ENCODE peak calls at places on chromosomes 6 and 20, in ten cellular contexts. One of them, this sample, is unnamed. For H3K9me3, the result is how much of the 10 kb centered on the place peaks cover.

GRCh38 chr6:45667265-45667664 is 289.5 kb upstream of the SUPT3H start:
- DNase-seq in heart right ventricle: no peak
- DNase-seq in A549: no peak
- DNase-seq in CD8-positive, alpha-beta memory T cell: no peak
- DNase-seq in HepG2: no peak
- DNase-seq in cardiac muscle cell: no peak
- DNase-seq in naive thymus-derived CD4-positive, alpha-beta T cell: no peak
- DNase-seq in PC-9: no peak
- DNase-seq in tibial artery: no peak
- DNase-seq in astrocyte: no peak
- DNase-seq in this sample: no peak

GRCh38 chr6:73258721-73259120 is 4.3 kb downstream of the KHDC1 start:
- DNase-seq in heart right ventricle: no peak
- DNase-seq in A549: no peak
- DNase-seq in CD8-positive, alpha-beta memory T cell: no peak
- DNase-seq in HepG2: no peak
- DNase-seq in cardiac muscle cell: no peak
- DNase-seq in naive thymus-derived CD4-positive, alpha-beta T cell: no peak
- DNase-seq in PC-9: no peak
- DNase-seq in tibial artery: no peak
- DNase-seq in astrocyte: no peak
- DNase-seq in this sample: no peak

GRCh38 chr20:57890254-57890800 is 180.5 kb upstream of the PMEPA1 start:
- DNase-seq in heart right ventricle: no peak
- DNase-seq in A549: no peak
- DNase-seq in CD8-positive, alpha-beta memory T cell: no peak
- DNase-seq in HepG2: no peak
- DNase-seq in cardiac muscle cell: no peak
- DNase-seq in naive thymus-derived CD4-positive, alpha-beta T cell: no peak
- DNase-seq in PC-9: no peak
- DNase-seq in tibial artery: no peak
- DNase-seq in astrocyte: no peak
- DNase-seq in this sample: no peak

GRCh38 chr6:84317463-84317862 is 90.0 kb upstream of the CEP162 start:
- DNase-seq in heart right ventricle: no peak
- DNase-seq in A549: no peak
- DNase-seq in CD8-positive, alpha-beta memory T cell: no peak
- DNase-seq in HepG2: no peak
- DNase-seq in cardiac muscle cell: no peak
- DNase-seq in naive thymus-derived CD4-positive, alpha-beta T cell: no peak
- DNase-seq in PC-9: no peak
- DNase-seq in tibial artery: no peak
- DNase-seq in astrocyte: no peak
- DNase-seq in this sample: no peak

GRCh38 chr20:45589725-45590124 is 10.6 kb upstream of the WFDC8 start:
- DNase-seq in heart right ventricle: no peak
- DNase-seq in A549: no peak
- DNase-seq in CD8-positive, alpha-beta memory T cell: no peak
- DNase-seq in HepG2: no peak
- DNase-seq in cardiac muscle cell: no peak
- DNase-seq in naive thymus-derived CD4-positive, alpha-beta T cell: no peak
- DNase-seq in PC-9: no peak
- DNase-seq in tibial artery: no peak
- DNase-seq in astrocyte: no peak
- DNase-seq in this sample: no peak

GRCh38 chr6:35751594-35751993 is 14.8 kb downstream of the ARMC12 start:
- DNase-seq in heart right ventricle: no peak
- DNase-seq in A549: no peak
- DNase-seq in CD8-positive, alpha-beta memory T cell: no peak
- DNase-seq in HepG2: no peak
- DNase-seq in cardiac muscle cell: no peak
- DNase-seq in naive thymus-derived CD4-positive, alpha-beta T cell: no peak
- DNase-seq in PC-9: no peak
- DNase-seq in tibial artery: no peak
- DNase-seq in astrocyte: no peak
- DNase-seq in this sample: no peak

GRCh38 chr6:11810854-11811643 is 32.4 kb upstream of the ADTRP start:
- DNase-seq in heart right ventricle: no peak
- DNase-seq in A549: no peak
- DNase-seq in CD8-positive, alpha-beta memory T cell: no peak
- DNase-seq in HepG2: no peak
- DNase-seq in cardiac muscle cell: no peak
- DNase-seq in naive thymus-derived CD4-positive, alpha-beta T cell: no peak
- DNase-seq in PC-9: no peak
- DNase-seq in tibial artery: no peak
- DNase-seq in astrocyte: peak
- DNase-seq in this sample: no peak

GRCh38 chr20:32560989-32561830 is 23.9 kb downstream of the NOL4L start:
- DNase-seq in heart right ventricle: no peak
- DNase-seq in A549: no peak
- DNase-seq in CD8-positive, alpha-beta memory T cell: no peak
- DNase-seq in HepG2: no peak
- DNase-seq in cardiac muscle cell: peak
- DNase-seq in naive thymus-derived CD4-positive, alpha-beta T cell: no peak
- DNase-seq in PC-9: no peak
- DNase-seq in tibial artery: no peak
- DNase-seq in astrocyte: no peak
- DNase-seq in this sample: no peak

GRCh38 chr6:98636941-98637340 is 197.4 kb upstream of the POU3F2 start:
- DNase-seq in heart right ventricle: no peak
- DNase-seq in A549: no peak
- DNase-seq in CD8-positive, alpha-beta memory T cell: no peak
- DNase-seq in HepG2: no peak
- DNase-seq in cardiac muscle cell: no peak
- DNase-seq in naive thymus-derived CD4-positive, alpha-beta T cell: no peak
- DNase-seq in PC-9: no peak
- DNase-seq in tibial artery: no peak
- DNase-seq in astrocyte: no peak
- DNase-seq in this sample: no peak

GRCh38 chr6:45445749-45446454 is 68.2 kb upstream of the SUPT3H start:
- DNase-seq in heart right ventricle: peak
- DNase-seq in A549: peak
- DNase-seq in CD8-positive, alpha-beta memory T cell: peak
- DNase-seq in HepG2: peak
- DNase-seq in cardiac muscle cell: peak
- DNase-seq in naive thymus-derived CD4-positive, alpha-beta T cell: no peak
- DNase-seq in PC-9: peak
- DNase-seq in tibial artery: peak
- DNase-seq in astrocyte: peak
- DNase-seq in this sample: peak

GRCh38 chr20:313402-313801 is 11.9 kb upstream of the SOX12 start:
- DNase-seq in heart right ventricle: no peak
- DNase-seq in A549: no peak
- DNase-seq in CD8-positive, alpha-beta memory T cell: no peak
- DNase-seq in HepG2: no peak
- DNase-seq in cardiac muscle cell: no peak
- DNase-seq in naive thymus-derived CD4-positive, alpha-beta T cell: no peak
- DNase-seq in PC-9: no peak
- DNase-seq in tibial artery: no peak
- DNase-seq in astrocyte: no peak
- DNase-seq in this sample: no peak

GRCh38 chr6:89792881-89793280 is 26.7 kb downstream of the MDN1 start:
- DNase-seq in heart right ventricle: no peak
- DNase-seq in A549: peak
- DNase-seq in CD8-positive, alpha-beta memory T cell: no peak
- DNase-seq in HepG2: peak
- DNase-seq in cardiac muscle cell: peak
- DNase-seq in naive thymus-derived CD4-positive, alpha-beta T cell: no peak
- DNase-seq in PC-9: no peak
- DNase-seq in tibial artery: no peak
- DNase-seq in astrocyte: peak
- DNase-seq in this sample: no peak

GRCh38 chr20:34506480-34506879 is 9.7 kb upstream of the DYNLRB1 start:
- DNase-seq in heart right ventricle: no peak
- DNase-seq in A549: no peak
- DNase-seq in CD8-positive, alpha-beta memory T cell: no peak
- DNase-seq in HepG2: no peak
- DNase-seq in cardiac muscle cell: no peak
- DNase-seq in naive thymus-derived CD4-positive, alpha-beta T cell: no peak
- DNase-seq in PC-9: no peak
- DNase-seq in tibial artery: no peak
- DNase-seq in astrocyte: no peak
- DNase-seq in this sample: no peak

GRCh38 chr6:31739639-31740396 is at the start of gene MSH5:
- DNase-seq in heart right ventricle: peak
- DNase-seq in A549: peak
- DNase-seq in CD8-positive, alpha-beta memory T cell: peak
- DNase-seq in HepG2: peak
- DNase-seq in cardiac muscle cell: peak
- DNase-seq in naive thymus-derived CD4-positive, alpha-beta T cell: peak
- DNase-seq in PC-9: peak
- DNase-seq in tibial artery: peak
- DNase-seq in astrocyte: peak
- DNase-seq in this sample: peak
- H3K27ac ChIP-seq in heart right ventricle: peak
- H3K27ac ChIP-seq in A549: peak
- H3K27ac ChIP-seq in CD8-positive, alpha-beta memory T cell: peak
- H3K27ac ChIP-seq in HepG2: peak
- H3K27ac ChIP-seq in cardiac muscle cell: peak
- H3K27ac ChIP-seq in naive thymus-derived CD4-positive, alpha-beta T cell: peak
- H3K27ac ChIP-seq in PC-9: peak
- H3K27ac ChIP-seq in tibial artery: peak
- H3K27ac ChIP-seq in astrocyte: peak
- H3K27ac ChIP-seq in this sample: no peak

GRCh38 chr6:20217476-20217855 is 5.2 kb upstream of the MBOAT1 start:
- DNase-seq in heart right ventricle: no peak
- DNase-seq in A549: no peak
- DNase-seq in CD8-positive, alpha-beta memory T cell: no peak
- DNase-seq in HepG2: no peak
- DNase-seq in cardiac muscle cell: peak
- DNase-seq in naive thymus-derived CD4-positive, alpha-beta T cell: no peak
- DNase-seq in PC-9: peak
- DNase-seq in tibial artery: no peak
- DNase-seq in astrocyte: no peak
- DNase-seq in this sample: no peak
- H3K4me3 ChIP-seq in heart right ventricle: peak
- H3K4me3 ChIP-seq in A549: no peak
- H3K4me3 ChIP-seq in CD8-positive, alpha-beta memory T cell: no peak
- H3K4me3 ChIP-seq in HepG2: no peak
- H3K4me3 ChIP-seq in cardiac muscle cell: no peak
- H3K4me3 ChIP-seq in naive thymus-derived CD4-positive, alpha-beta T cell: no peak
- H3K4me3 ChIP-seq in PC-9: no peak
- H3K4me3 ChIP-seq in tibial artery: no peak
- H3K4me3 ChIP-seq in astrocyte: no peak
- H3K4me3 ChIP-seq in this sample: no peak

GRCh38 chr6:137192821-137193220 is 19.4 kb upstream of the IL22RA2 start:
- DNase-seq in heart right ventricle: no peak
- DNase-seq in A549: no peak
- DNase-seq in CD8-positive, alpha-beta memory T cell: no peak
- DNase-seq in HepG2: no peak
- DNase-seq in cardiac muscle cell: no peak
- DNase-seq in naive thymus-derived CD4-positive, alpha-beta T cell: no peak
- DNase-seq in PC-9: no peak
- DNase-seq in tibial artery: no peak
- DNase-seq in astrocyte: no peak
- DNase-seq in this sample: no peak

GRCh38 chr6:137191238-137191637 is 17.8 kb upstream of the IL22RA2 start:
- DNase-seq in heart right ventricle: no peak
- DNase-seq in A549: no peak
- DNase-seq in CD8-positive, alpha-beta memory T cell: no peak
- DNase-seq in HepG2: no peak
- DNase-seq in cardiac muscle cell: no peak
- DNase-seq in naive thymus-derived CD4-positive, alpha-beta T cell: no peak
- DNase-seq in PC-9: no peak
- DNase-seq in tibial artery: no peak
- DNase-seq in astrocyte: no peak
- DNase-seq in this sample: no peak

GRCh38 chr6:137188855-137189254 is 15.4 kb upstream of the IL22RA2 start:
- DNase-seq in heart right ventricle: no peak
- DNase-seq in A549: no peak
- DNase-seq in CD8-positive, alpha-beta memory T cell: no peak
- DNase-seq in HepG2: peak
- DNase-seq in cardiac muscle cell: peak
- DNase-seq in naive thymus-derived CD4-positive, alpha-beta T cell: no peak
- DNase-seq in PC-9: no peak
- DNase-seq in tibial artery: no peak
- DNase-seq in astrocyte: peak
- DNase-seq in this sample: no peak

GRCh38 chr6:137191670-137192069 is 18.2 kb upstream of the IL22RA2 start:
- DNase-seq in heart right ventricle: peak
- DNase-seq in A549: no peak
- DNase-seq in CD8-positive, alpha-beta memory T cell: no peak
- DNase-seq in HepG2: no peak
- DNase-seq in cardiac muscle cell: no peak
- DNase-seq in naive thymus-derived CD4-positive, alpha-beta T cell: no peak
- DNase-seq in PC-9: no peak
- DNase-seq in tibial artery: no peak
- DNase-seq in astrocyte: no peak
- DNase-seq in this sample: no peak

GRCh38 chr6:137190710-137191109 is 17.3 kb upstream of the IL22RA2 start:
- DNase-seq in heart right ventricle: no peak
- DNase-seq in A549: no peak
- DNase-seq in CD8-positive, alpha-beta memory T cell: no peak
- DNase-seq in HepG2: no peak
- DNase-seq in cardiac muscle cell: no peak
- DNase-seq in naive thymus-derived CD4-positive, alpha-beta T cell: no peak
- DNase-seq in PC-9: no peak
- DNase-seq in tibial artery: no peak
- DNase-seq in astrocyte: no peak
- DNase-seq in this sample: no peak
- H3K9me3 ChIP-seq in heart right ventricle: under half
- H3K9me3 ChIP-seq in A549: under half
- H3K9me3 ChIP-seq in CD8-positive, alpha-beta memory T cell: under half
- H3K9me3 ChIP-seq in HepG2: under half
- H3K9me3 ChIP-seq in cardiac muscle cell: under half
- H3K9me3 ChIP-seq in naive thymus-derived CD4-positive, alpha-beta T cell: under half
- H3K9me3 ChIP-seq in PC-9: under half
- H3K9me3 ChIP-seq in tibial artery: under half
- H3K9me3 ChIP-seq in astrocyte: under half
- H3K9me3 ChIP-seq in this sample: under half

GRCh38 chr20:1896859-1897258 is 1.7 kb downstream of the SIRPA start:
- DNase-seq in heart right ventricle: no peak
- DNase-seq in A549: no peak
- DNase-seq in CD8-positive, alpha-beta memory T cell: no peak
- DNase-seq in HepG2: no peak
- DNase-seq in cardiac muscle cell: no peak
- DNase-seq in naive thymus-derived CD4-positive, alpha-beta T cell: no peak
- DNase-seq in PC-9: no peak
- DNase-seq in tibial artery: no peak
- DNase-seq in astrocyte: no peak
- DNase-seq in this sample: no peak

GRCh38 chr20:1893721-1894470 is 1.3 kb upstream of the SIRPA start:
- DNase-seq in heart right ventricle: peak
- DNase-seq in A549: no peak
- DNase-seq in CD8-positive, alpha-beta memory T cell: no peak
- DNase-seq in HepG2: peak
- DNase-seq in cardiac muscle cell: peak
- DNase-seq in naive thymus-derived CD4-positive, alpha-beta T cell: no peak
- DNase-seq in PC-9: no peak
- DNase-seq in tibial artery: peak
- DNase-seq in astrocyte: no peak
- DNase-seq in this sample: peak

GRCh38 chr20:1894951-1895673 is at the start of gene SIRPA:
- DNase-seq in heart right ventricle: peak
- DNase-seq in A549: peak
- DNase-seq in CD8-positive, alpha-beta memory T cell: no peak
- DNase-seq in HepG2: no peak
- DNase-seq in cardiac muscle cell: peak
- DNase-seq in naive thymus-derived CD4-positive, alpha-beta T cell: no peak
- DNase-seq in PC-9: peak
- DNase-seq in tibial artery: peak
- DNase-seq in astrocyte: peak
- DNase-seq in this sample: peak

GRCh38 chr20:1895674-1896496 is 678 bp downstream of the SIRPA start:
- DNase-seq in heart right ventricle: no peak
- DNase-seq in A549: peak
- DNase-seq in CD8-positive, alpha-beta memory T cell: no peak
- DNase-seq in HepG2: no peak
- DNase-seq in cardiac muscle cell: no peak
- DNase-seq in naive thymus-derived CD4-positive, alpha-beta T cell: no peak
- DNase-seq in PC-9: no peak
- DNase-seq in tibial artery: peak
- DNase-seq in astrocyte: no peak
- DNase-seq in this sample: no peak

GRCh38 chr20:1894471-1894950 is 696 bp upstream of the SIRPA start:
- DNase-seq in heart right ventricle: no peak
- DNase-seq in A549: peak
- DNase-seq in CD8-positive, alpha-beta memory T cell: no peak
- DNase-seq in HepG2: no peak
- DNase-seq in cardiac muscle cell: peak
- DNase-seq in naive thymus-derived CD4-positive, alpha-beta T cell: no peak
- DNase-seq in PC-9: peak
- DNase-seq in tibial artery: no peak
- DNase-seq in astrocyte: peak
- DNase-seq in this sample: no peak
- H3K27ac ChIP-seq in heart right ventricle: peak
- H3K27ac ChIP-seq in A549: peak
- H3K27ac ChIP-seq in CD8-positive, alpha-beta memory T cell: no peak
- H3K27ac ChIP-seq in HepG2: no peak
- H3K27ac ChIP-seq in cardiac muscle cell: peak
- H3K27ac ChIP-seq in naive thymus-derived CD4-positive, alpha-beta T cell: no peak
- H3K27ac ChIP-seq in PC-9: no peak
- H3K27ac ChIP-seq in tibial artery: peak
- H3K27ac ChIP-seq in astrocyte: peak
- H3K27ac ChIP-seq in this sample: peak